ENCODE peak calls at places on chromosomes 12 and 14, in ten cellular contexts. K is spleen, R is HCT116, A is stomach, Z is transverse colon, X is suprapubic skin, P is H1, F is GM23338, Q is prostate gland, N is breast epithelium. O is an unnamed sample.

GRCh38 chr12:112738531-112738930 is 53.0 kb upstream of the RPH3A start:
- DNase-seq in Q (no peak), X (no peak), A (no peak), P (no peak), N (no peak), F (no peak), R (no peak), Z (no peak), K (no peak), O (no peak)

GRCh38 chr12:11877102-11877826 is 193.5 kb upstream of the BCL2L14 start:
- DNase-seq in X (no peak), N (no peak), P (no peak), Q (no peak), F (no peak), R (no peak), Z (no peak), A (no peak), K (no peak), O (no peak)

GRCh38 chr12:46403732-46404097 is 31.1 kb upstream of the SLC38A2 start:
- DNase-seq in R (no peak), A (no peak), Z (no peak), F (no peak), K (no peak), X (no peak), N (no peak), P (no peak), Q (no peak), O (no peak)

GRCh38 chr12:120962487-120963054 is 15.8 kb upstream of the HNF1A start:
- DNase-seq in R (no peak), X (no peak), Z (no peak), K (no peak), Q (no peak), A (no peak), N (no peak), F (no peak), P (no peak), O (no peak)

GRCh38 chr14:28609228-28609828 is 157.3 kb upstream of the FOXG1 start:
- DNase-seq in P (peak), K (no peak), R (peak), Q (peak), F (peak), A (peak), Z (peak), X (no peak), N (peak), O (no peak)

GRCh38 chr12:55658635-55659391 is 22.1 kb downstream of the OR10P1 start:
- DNase-seq in N (no peak), F (no peak), Z (no peak), X (no peak), K (no peak), P (no peak), Q (no peak), R (no peak), A (no peak), O (no peak)

GRCh38 chr14:77613207-77613606 is 3.2 kb downstream of the SPTLC2 start:
- DNase-seq in Q (no peak), R (no peak), K (no peak), F (no peak), X (no peak), A (no peak), Z (no peak), P (no peak), N (no peak), O (no peak)

GRCh38 chr14:89303452-89304435 is 113.3 kb downstream of the FOXN3 start:
- DNase-seq in X (peak), F (no peak), N (peak), P (no peak), K (peak), A (peak), R (no peak), Q (peak), Z (peak), O (no peak)

GRCh38 chr12:95277139-95277538 is 59.5 kb downstream of the VEZT start:
- DNase-seq in F (no peak), X (no peak), R (no peak), P (no peak), N (no peak), Q (no peak), A (no peak), Z (no peak), K (no peak), O (no peak)

GRCh38 chr14:100463937-100464336 is 123.3 kb downstream of the BEGAIN start:
- DNase-seq in Q (no peak), N (no peak), A (no peak), R (no peak), F (no peak), X (no peak), P (no peak), K (no peak), Z (no peak), O (no peak)

DNA sequence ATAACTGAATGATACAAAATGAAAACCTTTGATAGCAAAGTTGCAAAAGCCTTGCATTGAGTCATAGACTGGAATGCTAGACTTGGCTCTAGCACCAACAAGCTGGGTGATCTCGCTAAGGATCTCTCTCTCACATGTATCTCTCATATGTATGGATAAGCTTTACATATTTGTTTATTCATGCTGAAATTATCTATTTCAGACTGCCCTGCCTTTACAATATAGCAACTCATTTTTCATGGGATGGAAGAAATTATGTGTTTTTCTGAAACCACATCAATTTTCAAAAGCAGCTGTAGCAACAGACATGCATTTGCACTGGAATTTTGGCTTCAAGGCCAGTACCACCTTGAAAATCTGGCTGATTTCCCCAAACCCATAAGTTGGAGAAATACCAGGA is 11.4 kb downstream of the RERG start:
- DNase-seq in Z (no peak), Q (no peak), R (no peak), X (no peak), A (no peak), N (no peak), K (no peak), F (no peak), P (no peak), O (no peak)
- TF ChIP-seq POLR2AphosphoS5 in Z (no peak), Q (peak), R (no peak), X (no peak), A (no peak), N (peak), K (no peak), F (no peak), P (no peak), O (peak)

DNA sequence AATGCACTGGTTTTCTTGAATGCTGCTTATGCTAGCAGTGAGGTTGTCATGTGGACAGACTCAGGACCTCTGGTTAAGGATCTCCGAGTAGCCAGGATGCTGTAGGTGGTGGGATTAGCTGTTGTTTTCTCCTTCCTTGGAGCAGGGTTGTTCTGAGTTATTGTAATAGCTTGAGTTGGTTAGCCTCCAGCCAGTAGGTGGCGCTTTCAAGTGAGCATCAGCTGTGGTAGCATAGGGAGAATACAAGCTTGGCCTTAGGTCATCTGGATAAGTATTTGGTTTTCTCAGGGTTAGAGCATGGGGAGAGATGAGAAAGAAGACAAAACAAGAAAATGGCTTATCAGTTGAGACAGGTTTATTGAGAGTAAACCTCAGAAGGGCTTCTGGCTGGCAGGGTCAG is 299.7 kb upstream of the FBXO33 start:
- DNase-seq in X (no peak), Q (no peak), K (no peak), R (peak), N (no peak), F (peak), A (no peak), P (no peak), Z (no peak), O (no peak)
- TF ChIP-seq CTCF in X (no peak), Q (no peak), K (no peak), R (peak), N (no peak), F (peak), A (no peak), P (no peak), Z (no peak), O (no peak)

GRCh38 chr12:110369992-110370391 is 33.5 kb downstream of the ANAPC7 start:
- DNase-seq in Q (no peak), F (no peak), A (no peak), Z (no peak), K (no peak), R (no peak), P (no peak), X (no peak), N (no peak), O (no peak)

GRCh38 chr12:110373025-110373876 is 30.3 kb downstream of the ANAPC7 start:
- DNase-seq in Z (no peak), Q (peak), P (no peak), N (no peak), R (no peak), X (no peak), A (no peak), F (no peak), K (no peak), O (no peak)

GRCh38 chr12:110372056-110372425 is 31.5 kb downstream of the ANAPC7 start:
- DNase-seq in F (no peak), Z (no peak), P (no peak), K (no peak), N (no peak), Q (no peak), R (no peak), X (no peak), A (no peak), O (no peak)

GRCh38 chr12:110370732-110371141 is 32.8 kb downstream of the ANAPC7 start:
- DNase-seq in R (no peak), N (no peak), K (peak), F (no peak), A (no peak), X (peak), Z (no peak), Q (peak), P (no peak), O (no peak)

DNA sequence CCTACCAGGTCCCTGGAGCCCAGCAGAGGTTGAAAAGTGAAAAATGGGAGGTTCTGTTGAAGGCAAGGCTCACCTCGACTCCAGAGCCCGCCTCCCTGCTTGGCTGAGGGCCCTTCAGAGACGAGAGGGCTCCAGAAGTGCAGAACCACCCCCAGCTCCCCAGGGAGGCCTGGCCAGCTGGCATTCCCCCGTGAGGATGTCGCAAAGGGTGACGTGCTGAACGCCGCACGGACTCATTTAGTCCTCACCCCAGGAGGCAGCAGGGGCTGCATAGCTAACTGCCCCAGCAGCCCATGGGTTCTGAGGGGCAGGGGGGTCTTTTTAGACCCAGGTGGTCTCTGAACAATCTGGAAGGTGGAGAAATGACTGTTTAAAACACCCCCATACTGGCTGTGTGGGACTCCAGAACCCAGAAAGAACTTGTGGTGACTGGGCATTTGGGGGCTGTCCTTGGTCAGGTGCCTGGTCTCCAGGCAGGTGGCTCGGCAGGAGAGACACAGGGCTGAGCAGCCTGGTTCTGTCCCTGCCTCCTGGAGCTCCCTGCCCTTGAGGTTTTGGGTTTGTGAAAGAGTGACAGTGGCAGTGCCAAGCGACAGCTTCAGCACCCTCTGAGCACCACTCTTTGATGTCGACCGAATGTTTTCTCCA is 32.0 kb downstream of the ANAPC7 start:
- DNase-seq in F (no peak), P (no peak), X (no peak), Z (no peak), K (peak), Q (peak), A (no peak), R (no peak), N (no peak), O (no peak)
- TF ChIP-seq POLR2AphosphoS5 in F (no peak), P (no peak), X (no peak), Z (no peak), K (peak), Q (peak), A (no peak), R (no peak), N (no peak), O (peak)

GRCh38 chr12:48021485-48022179 is 17.4 kb upstream of the COL2A1 start:
- DNase-seq in X (no peak), Z (peak), R (no peak), K (no peak), Q (no peak), P (peak), A (peak), N (no peak), F (peak), O (no peak)
- TF ChIP-seq CTCF in X (no peak), Z (no peak), R (no peak), K (no peak), Q (no peak), P (no peak), A (no peak), N (no peak), F (no peak), O (no peak)

GRCh38 chr12:9736931-9737705 is 4.2 kb upstream of the CLECL1 start:
- DNase-seq in A (no peak), R (no peak), P (no peak), X (no peak), N (no peak), Q (no peak), K (no peak), F (no peak), Z (no peak), O (no peak)

GRCh38 chr12:9742665-9743064 is 9.8 kb upstream of the CLECL1 start:
- DNase-seq in R (no peak), Q (no peak), P (no peak), F (no peak), A (peak), Z (peak), N (no peak), K (peak), X (no peak), O (no peak)

GRCh38 chr12:9745191-9745590 is 12.3 kb upstream of the CLECL1 start:
- DNase-seq in R (no peak), P (no peak), A (no peak), F (peak), K (no peak), Z (no peak), N (no peak), Q (no peak), X (no peak), O (no peak)

GRCh38 chr12:9740109-9740750 is 7.3 kb upstream of the CLECL1 start:
- DNase-seq in N (no peak), A (no peak), P (no peak), X (no peak), F (no peak), K (peak), Q (no peak), R (no peak), Z (peak), O (no peak)

DNA sequence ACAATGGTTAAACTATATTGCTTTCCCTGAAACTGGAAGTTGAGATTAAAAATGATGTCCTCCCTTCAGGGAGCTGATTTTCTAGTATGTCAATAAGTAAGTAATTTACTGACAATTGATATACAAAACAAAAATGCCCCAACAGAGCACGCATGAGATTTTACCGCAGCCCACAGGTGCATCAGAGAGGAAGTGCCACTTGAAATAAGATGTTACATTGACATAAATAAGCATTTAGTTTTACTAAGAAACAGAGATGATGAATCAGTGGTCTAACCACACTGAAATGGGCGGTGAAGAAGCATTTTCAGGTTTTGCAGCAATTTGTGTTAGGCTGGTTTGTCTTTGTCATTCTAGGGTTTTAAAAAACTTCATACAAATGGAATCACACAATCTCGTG is 8.8 kb upstream of the CLECL1 start:
- DNase-seq in Z (peak), A (peak), R (no peak), N (no peak), F (no peak), P (no peak), Q (no peak), K (peak), X (no peak), O (no peak)
- TF ChIP-seq POLR2AphosphoS5 in Z (no peak), A (no peak), R (no peak), N (no peak), F (no peak), P (no peak), Q (no peak), K (peak), X (no peak), O (no peak)

GRCh38 chr12:14395059-14395778 is 29.7 kb downstream of the ATF7IP start:
- DNase-seq in Z (no peak), A (no peak), K (no peak), R (no peak), Q (no peak), X (no peak), F (no peak), P (no peak), N (no peak), O (no peak)

GRCh38 chr12:14396071-14396470 is 30.6 kb downstream of the ATF7IP start:
- DNase-seq in N (no peak), F (no peak), Q (no peak), Z (no peak), K (no peak), X (no peak), A (no peak), P (no peak), R (no peak), O (no peak)

GRCh38 chr12:14390885-14391530 is 25.5 kb downstream of the ATF7IP start:
- DNase-seq in R (no peak), Z (no peak), K (no peak), F (no peak), A (no peak), N (no peak), P (no peak), X (no peak), Q (no peak), O (no peak)

GRCh38 chr12:14393736-14394135 is 28.3 kb downstream of the ATF7IP start:
- DNase-seq in Q (no peak), R (no peak), A (no peak), K (no peak), N (no peak), Z (no peak), P (no peak), F (no peak), X (no peak), O (no peak)

DNA sequence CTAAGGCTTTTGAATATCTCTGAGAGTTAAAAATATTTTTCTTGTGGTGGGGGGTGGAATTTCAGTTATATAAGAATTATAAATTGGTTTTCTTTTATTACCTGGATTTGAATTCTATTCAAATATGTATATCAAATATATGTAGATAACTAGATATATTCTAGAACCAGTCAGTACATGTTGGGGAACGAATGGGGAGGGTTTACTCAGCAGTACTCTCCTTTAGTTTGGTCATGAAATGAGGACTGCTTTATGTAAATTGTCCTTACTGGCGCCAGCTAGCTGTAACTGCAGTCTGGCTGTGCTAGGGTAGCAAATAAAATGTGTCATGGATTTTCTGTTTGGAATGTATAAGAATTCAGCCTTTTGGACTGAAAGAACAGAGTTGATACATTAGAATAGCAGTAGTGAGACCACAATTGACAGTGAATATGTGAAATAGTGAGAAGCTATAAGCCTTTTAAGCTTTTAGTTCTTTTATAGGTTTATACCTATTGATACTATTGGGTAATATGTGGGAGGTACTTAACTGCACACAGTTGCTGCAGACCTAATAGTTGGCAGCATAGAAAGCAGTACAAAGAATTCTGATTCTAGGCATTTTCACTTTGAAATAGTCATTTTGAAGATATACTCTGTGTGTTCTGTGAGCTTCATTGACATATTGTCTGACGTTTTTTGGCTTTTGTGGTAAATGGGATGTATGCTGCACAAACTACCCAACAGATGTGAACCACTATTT is 29.0 kb downstream of the ATF7IP start:
- DNase-seq in Z (no peak), K (no peak), X (no peak), Q (peak), A (peak), F (peak), P (no peak), R (peak), N (no peak), O (no peak)
- TF ChIP-seq CTCF in Z (peak), K (peak), X (no peak), Q (no peak), A (no peak), F (no peak), P (no peak), R (no peak), N (peak), O (peak)